ENCODE peak calls at places on chromosomes 6 and 20, in nine cellular contexts. V is heart right ventricle, F is neural progenitor cell, T is tibial artery, L is GM23248, N is OCI-LY7, H is pancreas, X is testis, W is uterus. M is an unnamed sample.

GRCh38 chr6:113184291-113184690 is 672.9 kb upstream of the MARCKS start:
- DNase-seq in W (no peak), T (no peak), X (no peak), V (no peak), L (peak; percentile 95), F (no peak), N (no peak), H (no peak), M (no peak)

GRCh38 chr6:101926149-101926925 is 532.8 kb downstream of the GRIK2 start:
- DNase-seq in F (no peak), N (no peak), H (no peak), W (no peak), V (no peak), T (no peak), L (peak; percentile 13), X (no peak), M (no peak)

GRCh38 chr6:152233547-152234320 is 403.4 kb downstream of the SYNE1 start:
- DNase-seq in L (no peak), W (no peak), H (no peak), V (no peak), F (no peak), X (no peak), T (no peak), N (no peak), M (no peak)

GRCh38 chr6:104613416-104614001 is 246.2 kb downstream of the HACE1 start:
- DNase-seq in X (no peak), H (no peak), W (no peak), T (no peak), V (no peak), F (peak; percentile 20), N (no peak), L (no peak), M (no peak)

GRCh38 chr20:11027224-11027623 is 353.4 kb upstream of the JAG1 start:
- DNase-seq in F (no peak), L (no peak), H (no peak), W (no peak), V (no peak), T (no peak), N (no peak), X (no peak), M (no peak)

GRCh38 chr20:52539891-52540290 is 348.3 kb upstream of the ZFP64 start:
- DNase-seq in V (no peak), F (no peak), H (no peak), T (no peak), N (peak; percentile 22), W (no peak), L (no peak), X (no peak), M (no peak)

GRCh38 chr6:34174846-34175399 is 29.0 kb upstream of the GRM4 start:
- DNase-seq in V (no peak), L (no peak), T (no peak), N (no peak), W (no peak), H (no peak), F (no peak), X (no peak), M (peak; percentile 51)

GRCh38 chr6:74578339-74578738 is 627.5 kb downstream of the COL12A1 start:
- DNase-seq in N (no peak), L (peak; percentile 86), H (no peak), W (no peak), F (no peak), X (no peak), V (no peak), T (no peak), M (no peak)

GRCh38 chr6:43123691-43124314 is 47.3 kb upstream of the SRF start:
- DNase-seq in N (no peak), T (no peak), V (no peak), W (no peak), X (no peak), F (no peak), H (no peak), L (peak; percentile 34), M (no peak)
- H3K4me1 ChIP-seq in N (no peaks in the 10 kb centered on the region), T (peaks cover 35% of the 10 kb centered on the region), V (peaks cover 15% of the 10 kb centered on the region), W (peaks cover 27% of the 10 kb centered on the region), X (peaks cover 41% of the 10 kb centered on the region), F (peaks cover 33% of the 10 kb centered on the region), H (no peaks in the 10 kb centered on the region), L (peaks cover 76% of the 10 kb centered on the region), M (peaks cover 16% of the 10 kb centered on the region)

GRCh38 chr20:41205313-41205712 is 68.0 kb downstream of the PLCG1 start:
- DNase-seq in L (no peak), V (no peak), F (no peak), H (no peak), W (no peak), T (no peak), X (no peak), N (no peak), M (no peak)
- H3K4me3 ChIP-seq in L (no peak overlapping the region), V (no peak overlapping the region), F (no peak overlapping the region), H (no peak overlapping the region), W (no peak overlapping the region), T (no peak overlapping the region), X (no peak overlapping the region), N (no peak overlapping the region), M (no peak overlapping the region)

GRCh38 chr20:53922901-53923314 is 147.5 kb downstream of the BCAS1 start:
- DNase-seq in W (no peak), L (peak; percentile 64), X (no peak), V (no peak), T (no peak), F (no peak), N (peak; percentile 89), H (no peak), M (no peak)
- H3K4me1 ChIP-seq in W (no peaks in the 10 kb centered on the region), L (peaks cover 31% of the 10 kb centered on the region), X (no peaks in the 10 kb centered on the region), V (peaks cover 34% of the 10 kb centered on the region), T (peaks cover 4% of the 10 kb centered on the region), F (peaks cover 19% of the 10 kb centered on the region), N (peaks cover 94% of the 10 kb centered on the region), H (peaks cover 9% of the 10 kb centered on the region), M (peaks cover 4% of the 10 kb centered on the region)

GRCh38 chr6:27889275-27889627 is 22.9 kb downstream of the OR2B2 start:
- DNase-seq in N (no peak), W (no peak), H (no peak), L (no peak), V (no peak), F (no peak), T (no peak), X (no peak), M (no peak)

GRCh38 chr6:27890351-27891299 is 21.6 kb downstream of the OR2B2 start:
- DNase-seq in H (no peak), T (no peak), V (peak; percentile 33), N (peak; percentile 94), X (peak; percentile 67), W (no peak), F (peak; percentile 87), L (peak; percentile 89), M (no peak)

GRCh38 chr6:27891300-27891913 is 20.8 kb downstream of the OR2B2 start:
- DNase-seq in W (no peak), F (no peak), L (no peak), V (no peak), N (peak; percentile 72), X (no peak), H (no peak), T (no peak), M (no peak)

GRCh38 chr6:27888576-27888975 is 23.6 kb downstream of the OR2B2 start:
- DNase-seq in W (no peak), H (no peak), T (no peak), F (no peak), N (peak; percentile 51), X (no peak), L (no peak), V (no peak), M (no peak)

DNA sequence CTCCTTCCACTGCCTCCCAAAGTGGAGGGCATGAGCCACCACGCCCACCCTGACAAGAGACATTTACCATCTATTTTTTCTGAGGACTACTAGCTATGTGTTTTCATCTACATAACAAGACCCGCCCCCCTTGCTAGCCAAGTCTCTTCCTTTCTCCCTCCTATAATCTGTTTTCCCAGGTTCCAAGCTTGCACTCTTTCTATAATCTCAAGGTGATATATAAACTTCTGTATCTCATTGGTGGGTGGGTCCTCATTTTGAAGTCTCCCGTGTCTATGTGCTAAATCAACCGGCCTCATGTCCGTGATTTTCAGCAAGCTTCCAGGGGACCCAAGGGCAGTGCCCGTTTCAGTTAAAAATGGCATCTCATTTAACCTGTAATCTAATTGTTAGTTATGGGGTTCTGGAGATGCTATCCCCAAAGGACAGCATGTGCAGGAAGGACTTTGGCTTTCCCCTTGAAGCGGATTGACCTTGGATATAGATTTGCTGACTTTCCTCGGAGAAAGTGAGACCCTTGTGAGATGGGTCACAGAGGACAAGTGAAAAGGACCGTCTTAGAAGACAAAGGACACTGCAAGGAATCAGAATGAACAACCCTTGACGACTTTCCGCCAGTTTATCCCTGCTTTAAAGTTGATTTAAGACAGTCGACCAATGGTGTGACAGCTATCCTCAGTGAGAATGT is 22.4 kb downstream of the OR2B2 start:
- DNase-seq in W (no peak), N (peak; percentile 86), F (peak; percentile 39), T (no peak), V (no peak), X (no peak), H (no peak), L (no peak), M (no peak)
- H3K4me3 ChIP-seq in W (no peak overlapping the region), N (peak overlapping the region; percentile 94), F (peak overlapping the region; percentile 97), T (no peak overlapping the region), V (peak overlapping the region; percentile 48), X (peak overlapping the region; percentile 44), H (no peak overlapping the region), L (peak overlapping the region; percentile 70), M (peak overlapping the region; percentile 59)

GRCh38 chr6:3844097-3844463 is 5.1 kb upstream of the FAM50B start:
- DNase-seq in T (no peak), N (no peak), F (no peak), H (no peak), V (no peak), W (no peak), L (peak; percentile 86), X (no peak), M (no peak)
- H3K4me1 ChIP-seq in T (peaks cover 34% of the 10 kb centered on the region), N (no peaks in the 10 kb centered on the region), F (no peaks in the 10 kb centered on the region), H (no peaks in the 10 kb centered on the region), V (peaks cover 16% of the 10 kb centered on the region), W (no peaks in the 10 kb centered on the region), L (peaks cover 47% of the 10 kb centered on the region), X (no peaks in the 10 kb centered on the region), M (peaks cover 7% of the 10 kb centered on the region)

DNA sequence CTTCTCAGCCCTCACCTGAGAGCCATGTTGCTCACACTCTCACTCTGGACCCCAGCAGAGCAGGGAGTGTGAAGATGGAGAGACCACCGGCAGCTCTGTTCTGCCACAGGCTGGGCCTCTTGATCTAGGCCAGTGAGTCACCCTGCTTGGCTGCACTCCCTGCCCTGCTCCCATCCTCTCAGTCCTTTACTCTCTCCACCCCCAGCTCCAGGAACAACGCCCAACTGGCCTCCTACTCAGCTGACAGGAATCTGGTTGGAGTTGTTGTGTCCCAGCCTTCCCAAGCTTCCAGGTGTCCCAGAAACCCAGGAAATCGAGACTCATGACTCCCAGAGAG is at the start of gene PSORS1C1:
- DNase-seq in T (peak; percentile 92), L (peak; percentile 97), X (peak; percentile 80), H (peak; percentile 55), N (no peak), V (peak; percentile 76), F (no peak), W (peak; percentile 96), M (peak; percentile 93)
- H3K4me3 ChIP-seq in T (peak within 1 kb of the TSS; percentile 36), L (peak within 1 kb of the TSS; percentile 68), X (no peak within 1 kb of the TSS), H (no peak within 1 kb of the TSS), N (no peak within 1 kb of the TSS), V (peak within 1 kb of the TSS; percentile 36), F (no peak within 1 kb of the TSS), W (peak within 1 kb of the TSS; percentile 21), M (peak within 1 kb of the TSS; percentile 39)

DNA sequence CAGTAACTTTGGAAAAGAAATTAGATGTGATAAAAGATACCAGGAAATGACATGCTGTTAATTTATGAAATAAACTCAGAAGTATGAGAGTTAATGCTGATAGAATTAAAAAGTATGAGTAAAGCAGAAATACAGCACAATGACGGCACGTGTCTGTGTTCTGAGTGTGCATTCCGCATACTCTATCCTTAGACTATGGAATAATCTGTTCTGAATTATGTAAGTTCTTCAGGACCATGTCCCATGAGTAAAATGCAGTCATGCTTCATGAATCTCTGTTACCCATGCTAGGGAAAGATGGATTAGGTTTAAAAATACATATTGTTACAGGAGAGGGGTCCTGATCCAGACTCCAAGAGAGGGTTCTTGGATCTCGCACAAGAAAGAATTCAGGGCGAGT is 21.7 kb downstream of the HECA start:
- DNase-seq in X (no peak), N (no peak), T (no peak), V (no peak), W (no peak), F (no peak), L (peak; percentile 12), H (no peak), M (no peak)
- H3K4me1 ChIP-seq in X (peaks cover 24% of the 10 kb centered on the region), N (peaks cover 25% of the 10 kb centered on the region), T (peaks cover 14% of the 10 kb centered on the region), V (peaks cover 81% of the 10 kb centered on the region), W (peaks cover 10% of the 10 kb centered on the region), F (peaks cover 14% of the 10 kb centered on the region), L (peaks cover 31% of the 10 kb centered on the region), H (peaks cover 3% of the 10 kb centered on the region), M (no peaks in the 10 kb centered on the region)

M was measured in ascending aorta.